ENCODE peak calls at places on chromosomes 4 and X, in nine cellular contexts. L is A549, M is right lobe of liver, F is astrocyte of the spinal cord, I is spleen, X is body of pancreas, Y is BJ, B is adrenal gland, Z is pancreas. O is an unnamed sample.

GRCh38 chr4:20050768-20051167 is 200.9 kb upstream of the SLIT2 start:
- DNase-seq in L (no peak), M (no peak), F (no peak), I (no peak), X (no peak), Y (no peak), B (no peak), Z (no peak), O (no peak)

GRCh38 chr4:20283039-20283438 is 31.3 kb downstream of the SLIT2 start:
- DNase-seq in L (no peak), M (no peak), F (no peak), I (no peak), X (no peak), Y (no peak), B (no peak), Z (no peak), O (no peak)

GRCh38 chrX:2500681-2501151 is at the start of the genes DHRSX and ZBED1:
- DNase-seq in L (peak), M (peak), F (no peak), I (peak), X (no peak), Y (no peak), B (no peak), Z (no peak), O (peak)

GRCh38 chr4:1608196-1608820 is 75.8 kb downstream of the FAM53A start:
- DNase-seq in L (no peak), M (no peak), F (no peak), I (peak), X (no peak), Y (no peak), B (no peak), Z (no peak), O (no peak)

GRCh38 chr4:80424225-80424581 is 88.7 kb downstream of the CFAP299 start:
- DNase-seq in L (no peak), M (no peak), F (no peak), I (no peak), X (no peak), Y (no peak), B (no peak), Z (no peak), O (no peak)

GRCh38 chrX:149829751-149830191 is 48.0 kb downstream of the MAGEA9 start:
- DNase-seq in L (no peak), M (no peak), F (peak), I (no peak), X (no peak), Y (no peak), B (no peak), Z (no peak), O (peak)

GRCh38 chrX:18855919-18856644 is 127.8 kb downstream of the PHKA2 start:
- DNase-seq in L (no peak), M (no peak), F (peak), I (no peak), X (no peak), Y (no peak), B (no peak), Z (no peak), O (no peak)

GRCh38 chr4:125060376-125060775 is 254.4 kb upstream of the FAT4 start:
- DNase-seq in L (no peak), M (no peak), F (peak), I (no peak), X (no peak), Y (no peak), B (no peak), Z (no peak), O (no peak)

GRCh38 chrX:20067709-20068315 is 48.9 kb downstream of the MAP7D2 start:
- DNase-seq in L (peak), M (peak), F (peak), I (no peak), X (peak), Y (peak), B (peak), Z (peak), O (peak)

GRCh38 chr4:42865572-42866189 is 26.8 kb upstream of the GRXCR1 start:
- DNase-seq in L (peak), M (no peak), F (peak), I (no peak), X (peak), Y (no peak), B (peak), Z (peak), O (peak)

GRCh38 chr4:57110635-57111546 is 706 bp upstream of the IGFBP7 start:
- DNase-seq in L (no peak), M (no peak), F (peak), I (peak), X (no peak), Y (peak), B (peak), Z (peak), O (peak)

GRCh38 chr4:162727232-162727631 is 439.5 kb downstream of the NAF1 start:
- DNase-seq in L (peak), M (no peak), F (no peak), I (no peak), X (no peak), Y (no peak), B (no peak), Z (no peak), O (no peak)

GRCh38 chrX:18620349-18620748 is 51.6 kb downstream of the RS1 start:
- DNase-seq in L (no peak), M (no peak), F (no peak), I (no peak), X (peak), Y (no peak), B (no peak), Z (peak), O (no peak)

GRCh38 chr4:23774932-23775331 is 114.9 kb downstream of the PPARGC1A start:
- DNase-seq in L (no peak), M (no peak), F (no peak), I (no peak), X (no peak), Y (no peak), B (no peak), Z (no peak), O (no peak)

GRCh38 chrX:6777211-6778002 is 242.5 kb upstream of the VCX3A start:
- DNase-seq in L (no peak), M (no peak), F (no peak), I (no peak), X (no peak), Y (no peak), B (no peak), Z (no peak), O (no peak)

GRCh38 chrX:2741386-2741785 is 10.5 kb upstream of the XG start:
- DNase-seq in L (no peak), M (no peak), F (no peak), I (no peak), X (no peak), Y (no peak), B (no peak), Z (no peak), O (no peak)

GRCh38 chr4:122914292-122914904 is 8.0 kb downstream of the NUDT6 start:
- DNase-seq in L (peak), M (no peak), F (peak), I (no peak), X (no peak), Y (no peak), B (no peak), Z (no peak), O (peak)

GRCh38 chr4:160592258-160592657 is 1489.4 kb downstream of the RAPGEF2 start:
- DNase-seq in L (no peak), M (no peak), F (no peak), I (no peak), X (no peak), Y (no peak), B (no peak), Z (no peak), O (no peak)

GRCh38 chrX:17500145-17500579 is 125.2 kb downstream of the NHS start:
- DNase-seq in L (peak), M (no peak), F (peak), I (no peak), X (no peak), Y (no peak), B (peak), Z (no peak), O (peak)

GRCh38 chrX:21944136-21944615 is 3.7 kb downstream of the SMS start:
- DNase-seq in L (no peak), M (no peak), F (no peak), I (no peak), X (no peak), Y (no peak), B (no peak), Z (no peak), O (no peak)

GRCh38 chr4:64774626-64775025 is 365.4 kb upstream of the TECRL start:
- DNase-seq in L (no peak), M (no peak), F (peak), I (no peak), X (no peak), Y (no peak), B (no peak), Z (no peak), O (no peak)

GRCh38 chrX:71935542-71935941 is 24.9 kb downstream of the NHSL2 start:
- DNase-seq in L (no peak), M (no peak), F (no peak), I (no peak), X (no peak), Y (no peak), B (no peak), Z (no peak), O (no peak)

GRCh38 chr4:93645120-93645519 is 183.4 kb upstream of the ATOH1 start:
- DNase-seq in L (no peak), M (no peak), F (no peak), I (no peak), X (no peak), Y (no peak), B (no peak), Z (no peak), O (no peak)

GRCh38 chrX:40504801-40505605 is 75.8 kb upstream of the ATP6AP2 start:
- DNase-seq in L (no peak), M (no peak), F (peak), I (no peak), X (no peak), Y (peak), B (no peak), Z (no peak), O (peak)

GRCh38 chr4:148852092-148852699 is 410.0 kb upstream of the NR3C2 start:
- DNase-seq in L (no peak), M (no peak), F (no peak), I (no peak), X (no peak), Y (no peak), B (no peak), Z (no peak), O (no peak)

GRCh38 chrX:34578237-34578636 is 78.8 kb downstream of the TMEM47 start:
- DNase-seq in L (peak), M (no peak), F (peak), I (no peak), X (no peak), Y (no peak), B (no peak), Z (no peak), O (peak)

GRCh38 chr4:87865288-87865687 is 32.5 kb downstream of the MEPE start:
- DNase-seq in L (peak), M (no peak), F (peak), I (no peak), X (no peak), Y (no peak), B (no peak), Z (no peak), O (no peak)
- H3K4me3 ChIP-seq in L (no peak), M (no peak), F (no peak), I (no peak), X (no peak), Y (no peak), B (no peak), Z (no peak), O (no peak)

DNA sequence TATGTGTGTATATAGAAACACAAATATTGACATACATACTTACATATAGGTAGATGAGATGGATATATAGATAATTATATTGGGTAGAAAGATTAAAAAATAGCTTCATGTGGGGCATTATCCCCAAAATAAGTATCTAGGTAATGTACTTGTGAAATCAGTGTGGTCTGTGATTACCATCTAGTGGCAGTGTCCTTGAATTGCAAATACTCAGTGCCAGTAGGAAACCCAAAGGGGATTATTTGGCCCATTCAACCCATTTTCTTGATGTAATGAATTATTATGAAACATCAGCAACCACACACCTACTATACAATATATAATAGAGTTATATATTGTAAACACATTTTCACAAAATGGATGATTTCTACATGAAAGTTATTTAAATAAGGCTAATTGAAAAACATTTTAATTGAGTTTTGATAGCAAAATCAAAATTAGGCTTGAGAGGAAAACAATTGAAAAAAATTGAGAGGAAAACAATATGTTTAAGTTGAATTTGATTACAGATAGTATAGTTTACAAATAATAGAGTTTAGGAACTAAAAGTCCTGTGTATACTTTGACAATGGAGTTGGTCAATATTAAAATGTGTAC is 389.4 kb downstream of the GALNTL6 start:
- DNase-seq in L (peak), M (no peak), F (peak), I (no peak), X (no peak), Y (peak), B (no peak), Z (no peak), O (peak)
- TF ChIP-seq CTCF in L (peak), M (peak), F (peak), I (peak), X (no peak), Y (peak), B (peak), Z (peak), O (peak)

DNA sequence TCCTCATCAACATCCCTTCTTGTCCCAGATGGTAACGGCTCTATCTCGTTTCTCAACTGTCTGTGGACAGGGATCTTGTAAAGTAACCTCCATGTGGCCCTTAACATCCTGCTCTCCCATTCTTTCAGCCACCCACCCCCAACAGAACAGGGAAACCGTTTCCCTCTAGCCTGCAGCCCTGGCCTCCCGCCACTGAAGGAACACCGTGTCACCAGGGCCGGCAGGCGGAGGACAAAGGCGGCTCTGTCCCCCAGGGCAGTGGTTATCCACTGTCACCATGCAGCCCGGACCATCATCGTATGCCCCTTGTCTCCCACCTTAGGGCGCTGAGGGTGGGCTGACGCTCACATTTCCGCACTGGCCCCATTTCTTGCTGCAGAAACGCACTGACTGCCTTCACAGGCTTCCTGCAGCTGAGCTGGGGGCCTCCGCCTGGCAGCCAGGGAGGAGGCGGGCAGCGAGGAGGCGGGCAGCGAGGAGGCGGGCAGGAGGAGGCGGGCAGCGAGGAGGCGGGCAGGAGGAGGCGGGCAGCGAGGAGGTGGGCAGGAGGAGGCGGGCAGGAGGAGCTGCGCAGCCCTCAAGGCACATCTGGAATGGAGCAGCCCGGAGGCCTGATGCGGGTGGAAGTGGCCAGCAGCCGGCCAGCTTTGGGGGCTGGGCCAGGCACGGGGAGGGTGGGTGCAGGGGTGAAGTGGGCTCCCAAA is 20.8 kb upstream of the KIAA0232 start:
- DNase-seq in L (no peak), M (no peak), F (no peak), I (peak), X (no peak), Y (no peak), B (no peak), Z (no peak), O (no peak)
- H3K4me3 ChIP-seq in L (no peak), M (no peak), F (no peak), I (no peak), X (no peak), Y (no peak), B (no peak), Z (no peak), O (no peak)

DNA sequence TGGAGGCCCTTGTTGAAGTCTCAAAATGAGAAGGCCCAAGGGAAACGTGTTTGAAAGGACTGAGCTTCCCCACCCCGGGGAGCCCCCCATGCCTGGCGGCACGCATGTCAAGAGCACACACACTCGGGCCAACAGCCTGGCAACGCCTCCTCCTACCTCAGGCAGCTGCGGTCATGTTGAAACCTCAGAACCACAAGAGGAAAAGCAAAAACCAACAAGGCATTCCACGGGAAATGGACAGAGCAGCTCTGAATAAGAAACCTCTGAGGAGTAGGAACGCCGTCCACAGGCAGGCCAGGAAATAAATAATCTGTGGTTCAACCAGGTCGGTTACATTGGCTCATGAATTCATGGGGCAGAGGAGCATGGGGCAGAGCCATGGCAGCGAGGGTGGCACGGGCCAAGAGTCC is 95.7 kb upstream of the AFAP1 start:
- DNase-seq in L (no peak), M (no peak), F (peak), I (no peak), X (no peak), Y (no peak), B (no peak), Z (no peak), O (peak)
- TF ChIP-seq CTCF in L (no peak), M (no peak), F (no peak), I (no peak), X (no peak), Y (no peak), B (no peak), Z (no peak), O (no peak)

DNA sequence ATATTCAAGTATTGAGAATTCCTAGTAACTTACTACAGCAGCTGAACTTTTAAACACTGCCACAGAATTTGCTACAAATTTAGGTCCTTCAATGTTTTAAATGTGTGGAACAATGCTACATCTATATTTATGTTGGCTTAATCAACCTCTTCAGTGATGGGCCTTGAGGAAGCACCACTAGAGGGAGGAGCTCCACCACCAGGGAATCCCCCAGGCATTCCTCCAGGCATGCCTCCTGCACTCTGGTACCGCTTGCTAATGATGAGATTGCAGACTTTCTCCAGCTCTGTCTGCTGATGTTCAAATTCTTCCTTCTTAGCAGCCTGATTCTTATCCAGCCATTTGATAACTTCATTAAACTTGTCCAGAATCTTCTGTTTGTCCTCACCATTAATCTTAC is 190.8 kb downstream of the HTR2C start:
- DNase-seq in L (no peak), M (no peak), F (no peak), I (no peak), X (no peak), Y (no peak), B (no peak), Z (no peak), O (peak)
- H3K4me3 ChIP-seq in L (no peak), M (no peak), F (no peak), I (no peak), X (no peak), Y (no peak), B (no peak), Z (no peak), O (no peak)

GRCh38 chr4:139083533-139084424 is 68.2 kb downstream of the NOCT start:
- DNase-seq in L (peak), M (peak), F (peak), I (peak), X (peak), Y (no peak), B (peak), Z (peak), O (peak)

GRCh38 chr4:139082750-139083532 is 67.4 kb downstream of the NOCT start:
- DNase-seq in L (peak), M (peak), F (peak), I (peak), X (peak), Y (peak), B (peak), Z (peak), O (peak)

GRCh38 chr4:139084425-139085093 is 69.0 kb downstream of the NOCT start:
- DNase-seq in L (no peak), M (peak), F (no peak), I (peak), X (no peak), Y (no peak), B (no peak), Z (no peak), O (no peak)

GRCh38 chr4:139085141-139085540 is 69.6 kb downstream of the NOCT start:
- DNase-seq in L (peak), M (no peak), F (peak), I (no peak), X (no peak), Y (no peak), B (no peak), Z (no peak), O (peak)
- TF ChIP-seq CTCF in L (peak), M (peak), F (peak), I (no peak), X (peak), Y (peak), B (no peak), Z (no peak), O (peak)

GRCh38 chrX:109622270-109622669 is 2.7 kb downstream of the KCNE5 start:
- DNase-seq in L (no peak), M (no peak), F (no peak), I (no peak), X (no peak), Y (no peak), B (peak), Z (no peak), O (no peak)

GRCh38 chrX:109626637-109627036 is 1.7 kb upstream of the KCNE5 start:
- DNase-seq in L (no peak), M (no peak), F (no peak), I (no peak), X (no peak), Y (no peak), B (no peak), Z (no peak), O (no peak)

GRCh38 chrX:109619816-109620215 is 5.2 kb downstream of the KCNE5 start:
- DNase-seq in L (no peak), M (no peak), F (no peak), I (no peak), X (no peak), Y (no peak), B (no peak), Z (no peak), O (no peak)

GRCh38 chrX:109624641-109625311 is at the start of gene KCNE5:
- DNase-seq in L (no peak), M (peak), F (no peak), I (no peak), X (no peak), Y (no peak), B (no peak), Z (peak), O (no peak)

DNA sequence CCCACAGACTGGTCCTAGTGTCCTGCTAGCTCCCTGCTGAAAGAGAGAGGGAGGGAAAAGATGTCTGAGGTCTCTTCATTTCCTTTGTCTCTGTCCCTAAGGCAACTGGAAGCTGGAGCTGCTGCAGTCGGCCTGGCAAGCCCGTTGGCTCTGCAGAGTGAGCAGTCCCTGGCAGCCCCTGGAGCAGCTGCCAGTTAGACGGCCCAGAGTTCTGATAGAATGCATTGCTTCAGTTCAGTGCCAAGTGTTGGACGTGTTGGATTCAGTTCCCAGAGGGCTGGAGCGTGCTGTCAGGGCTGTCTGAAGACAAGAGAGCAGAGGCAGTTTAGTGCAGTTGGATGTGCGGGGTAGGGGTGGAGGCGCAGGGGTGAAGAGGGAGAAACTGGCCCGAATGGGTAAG is 950 bp downstream of the KCNE5 start:
- DNase-seq in L (no peak), M (no peak), F (no peak), I (no peak), X (no peak), Y (no peak), B (no peak), Z (no peak), O (no peak)
- H3K4me3 ChIP-seq in L (no peak), M (no peak), F (no peak), I (no peak), X (no peak), Y (no peak), B (no peak), Z (no peak), O (no peak)